ENCODE peak calls at places on chromosomes 7 and 10, in eight cellular contexts. One of them, this sample, is unnamed.

GRCh38 chr10:72084094-72084459 is 4.3 kb downstream of the SPOCK2 start:
- DNase-seq in body of pancreas: no peak
- DNase-seq in H1: no peak
- DNase-seq in heart left ventricle: no peak
- DNase-seq in tibial nerve: no peak
- DNase-seq in lower leg skin: no peak
- DNase-seq in K562: no peak
- DNase-seq in HepG2: no peak
- DNase-seq in this sample: no peak

GRCh38 chr7:16921151-16921550 is 39.4 kb upstream of the AGR3 start:
- DNase-seq in body of pancreas: no peak
- DNase-seq in H1: no peak
- DNase-seq in heart left ventricle: no peak
- DNase-seq in tibial nerve: no peak
- DNase-seq in lower leg skin: no peak
- DNase-seq in K562: no peak
- DNase-seq in HepG2: no peak
- DNase-seq in this sample: no peak

GRCh38 chr10:117429644-117430043 is 54.4 kb upstream of the PDZD8 start:
- DNase-seq in body of pancreas: no peak
- DNase-seq in H1: no peak
- DNase-seq in heart left ventricle: no peak
- DNase-seq in tibial nerve: no peak
- DNase-seq in lower leg skin: no peak
- DNase-seq in K562: no peak
- DNase-seq in HepG2: no peak
- DNase-seq in this sample: no peak

GRCh38 chr7:5501465-5501864 is 77.8 kb upstream of the TNRC18 start:
- DNase-seq in body of pancreas: no peak
- DNase-seq in H1: no peak
- DNase-seq in heart left ventricle: no peak
- DNase-seq in tibial nerve: no peak
- DNase-seq in lower leg skin: no peak
- DNase-seq in K562: no peak
- DNase-seq in HepG2: no peak
- DNase-seq in this sample: peak; percentile 80

GRCh38 chr7:101911011-101911799 is 93.8 kb downstream of the CUX1 start:
- DNase-seq in body of pancreas: no peak
- DNase-seq in H1: no peak
- DNase-seq in heart left ventricle: no peak
- DNase-seq in tibial nerve: no peak
- DNase-seq in lower leg skin: no peak
- DNase-seq in K562: no peak
- DNase-seq in HepG2: no peak
- DNase-seq in this sample: peak; percentile 69

GRCh38 chr7:130420943-130421578 is 19.8 kb downstream of the CEP41 start:
- DNase-seq in body of pancreas: no peak
- DNase-seq in H1: no peak
- DNase-seq in heart left ventricle: no peak
- DNase-seq in tibial nerve: no peak
- DNase-seq in lower leg skin: no peak
- DNase-seq in K562: no peak
- DNase-seq in HepG2: no peak
- DNase-seq in this sample: no peak

GRCh38 chr7:107874605-107875446 is 16.2 kb upstream of the DLD start:
- DNase-seq in body of pancreas: peak; percentile 48
- DNase-seq in H1: no peak
- DNase-seq in heart left ventricle: no peak
- DNase-seq in tibial nerve: peak; percentile 73
- DNase-seq in lower leg skin: peak; percentile 51
- DNase-seq in K562: peak; percentile 74
- DNase-seq in HepG2: peak; percentile 63
- DNase-seq in this sample: no peak

GRCh38 chr10:6497524-6498140 is 82.4 kb downstream of the PRKCQ start:
- DNase-seq in body of pancreas: no peak
- DNase-seq in H1: peak; percentile 14
- DNase-seq in heart left ventricle: no peak
- DNase-seq in tibial nerve: no peak
- DNase-seq in lower leg skin: no peak
- DNase-seq in K562: no peak
- DNase-seq in HepG2: no peak
- DNase-seq in this sample: no peak

GRCh38 chr10:128280271-128280670 is 154.0 kb upstream of the MKI67 start:
- DNase-seq in body of pancreas: no peak
- DNase-seq in H1: no peak
- DNase-seq in heart left ventricle: no peak
- DNase-seq in tibial nerve: no peak
- DNase-seq in lower leg skin: no peak
- DNase-seq in K562: peak; percentile 48
- DNase-seq in HepG2: no peak
- DNase-seq in this sample: no peak

GRCh38 chr7:80634505-80634904 is 3.9 kb upstream of the CD36 start:
- DNase-seq in body of pancreas: no peak
- DNase-seq in H1: no peak
- DNase-seq in heart left ventricle: no peak
- DNase-seq in tibial nerve: peak; percentile 32
- DNase-seq in lower leg skin: no peak
- DNase-seq in K562: no peak
- DNase-seq in HepG2: peak; percentile 74
- DNase-seq in this sample: no peak

GRCh38 chr7:129159539-129159938 is 15.0 kb downstream of the TSPAN33 start:
- DNase-seq in body of pancreas: no peak
- DNase-seq in H1: no peak
- DNase-seq in heart left ventricle: peak; percentile 49
- DNase-seq in tibial nerve: no peak
- DNase-seq in lower leg skin: no peak
- DNase-seq in K562: no peak
- DNase-seq in HepG2: no peak
- DNase-seq in this sample: no peak

GRCh38 chr10:132076578-132077081 is 10.9 kb downstream of the JAKMIP3 start:
- DNase-seq in body of pancreas: no peak
- DNase-seq in H1: no peak
- DNase-seq in heart left ventricle: no peak
- DNase-seq in tibial nerve: no peak
- DNase-seq in lower leg skin: no peak
- DNase-seq in K562: no peak
- DNase-seq in HepG2: no peak
- DNase-seq in this sample: peak; percentile 72

GRCh38 chr7:149561072-149561471 is 63.5 kb upstream of the ZNF746 start:
- DNase-seq in body of pancreas: no peak
- DNase-seq in H1: no peak
- DNase-seq in heart left ventricle: no peak
- DNase-seq in tibial nerve: no peak
- DNase-seq in lower leg skin: no peak
- DNase-seq in K562: no peak
- DNase-seq in HepG2: no peak
- DNase-seq in this sample: no peak

GRCh38 chr7:920351-921070 is 34.0 kb downstream of the ADAP1 start:
- DNase-seq in body of pancreas: peak; percentile 9
- DNase-seq in H1: peak; percentile 44
- DNase-seq in heart left ventricle: peak; percentile 12
- DNase-seq in tibial nerve: no peak
- DNase-seq in lower leg skin: no peak
- DNase-seq in K562: no peak
- DNase-seq in HepG2: no peak
- DNase-seq in this sample: peak; percentile 84

GRCh38 chr10:129323877-129324276 is 143.2 kb upstream of the MGMT start:
- DNase-seq in body of pancreas: no peak
- DNase-seq in H1: no peak
- DNase-seq in heart left ventricle: no peak
- DNase-seq in tibial nerve: no peak
- DNase-seq in lower leg skin: no peak
- DNase-seq in K562: no peak
- DNase-seq in HepG2: no peak
- DNase-seq in this sample: no peak

GRCh38 chr10:43026039-43026973 is 50.6 kb upstream of the RET start:
- DNase-seq in body of pancreas: no peak
- DNase-seq in H1: peak; percentile 82
- DNase-seq in heart left ventricle: no peak
- DNase-seq in tibial nerve: no peak
- DNase-seq in lower leg skin: no peak
- DNase-seq in K562: no peak
- DNase-seq in HepG2: no peak
- DNase-seq in this sample: no peak
- H3K4me3 ChIP-seq in body of pancreas: no peak overlapping the region
- H3K4me3 ChIP-seq in H1: peak overlapping the region; percentile 35
- H3K4me3 ChIP-seq in heart left ventricle: no peak overlapping the region
- H3K4me3 ChIP-seq in tibial nerve: no peak overlapping the region
- H3K4me3 ChIP-seq in lower leg skin: no peak overlapping the region
- H3K4me3 ChIP-seq in K562: no peak overlapping the region
- H3K4me3 ChIP-seq in HepG2: no peak overlapping the region
- H3K4me3 ChIP-seq in this sample: no peak overlapping the region

GRCh38 chr7:123692471-123692877 is 36.8 kb downstream of the LMOD2 start:
- DNase-seq in body of pancreas: no peak
- DNase-seq in H1: peak; percentile 55
- DNase-seq in heart left ventricle: no peak
- DNase-seq in tibial nerve: no peak
- DNase-seq in lower leg skin: no peak
- DNase-seq in K562: peak; percentile 31
- DNase-seq in HepG2: no peak
- DNase-seq in this sample: no peak
- TF ChIP-seq POLR2A in body of pancreas: no peak
- TF ChIP-seq POLR2A in H1: no peak
- TF ChIP-seq POLR2A in heart left ventricle: no peak
- TF ChIP-seq POLR2A in tibial nerve: no peak
- TF ChIP-seq POLR2A in lower leg skin: no peak
- TF ChIP-seq POLR2A in K562: no peak
- TF ChIP-seq POLR2A in HepG2: no peak
- TF ChIP-seq POLR2A in this sample: no peak

DNA sequence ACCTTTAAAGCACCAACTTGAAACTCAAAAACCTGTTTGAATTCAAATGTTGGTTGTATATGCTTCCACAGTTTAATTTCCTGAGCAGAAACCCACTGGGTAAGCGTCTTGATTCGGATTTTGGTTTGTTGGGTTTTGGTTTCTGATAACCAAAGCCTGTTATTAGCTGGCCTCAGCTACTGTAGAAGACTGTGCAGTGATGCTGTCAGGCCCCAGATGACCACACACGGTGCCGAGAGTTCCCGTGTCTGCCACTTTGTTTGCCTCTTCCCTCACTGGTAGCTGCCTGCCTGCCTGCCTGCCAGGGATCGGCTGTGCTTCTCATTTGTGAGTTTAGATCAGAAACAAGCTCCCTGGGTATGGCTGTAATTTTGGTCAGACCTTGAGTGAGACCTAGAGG is 5.6 kb downstream of the MDH2 start:
- DNase-seq in body of pancreas: no peak
- DNase-seq in H1: no peak
- DNase-seq in heart left ventricle: no peak
- DNase-seq in tibial nerve: no peak
- DNase-seq in lower leg skin: no peak
- DNase-seq in K562: no peak
- DNase-seq in HepG2: no peak
- DNase-seq in this sample: no peak
- H3K4me3 ChIP-seq in body of pancreas: no peak overlapping the region
- H3K4me3 ChIP-seq in H1: no peak overlapping the region
- H3K4me3 ChIP-seq in heart left ventricle: no peak overlapping the region
- H3K4me3 ChIP-seq in tibial nerve: no peak overlapping the region
- H3K4me3 ChIP-seq in lower leg skin: no peak overlapping the region
- H3K4me3 ChIP-seq in K562: no peak overlapping the region
- H3K4me3 ChIP-seq in HepG2: no peak overlapping the region
- H3K4me3 ChIP-seq in this sample: no peak overlapping the region

GRCh38 chr7:90760892-90761291 is 164.8 kb downstream of the CDK14 start:
- DNase-seq in body of pancreas: no peak
- DNase-seq in H1: no peak
- DNase-seq in heart left ventricle: no peak
- DNase-seq in tibial nerve: no peak
- DNase-seq in lower leg skin: no peak
- DNase-seq in K562: no peak
- DNase-seq in HepG2: no peak
- DNase-seq in this sample: no peak
- TF ChIP-seq POLR2A in body of pancreas: no peak
- TF ChIP-seq POLR2A in H1: no peak
- TF ChIP-seq POLR2A in heart left ventricle: no peak
- TF ChIP-seq POLR2A in tibial nerve: no peak
- TF ChIP-seq POLR2A in lower leg skin: no peak
- TF ChIP-seq POLR2A in K562: no peak
- TF ChIP-seq POLR2A in HepG2: no peak
- TF ChIP-seq POLR2A in this sample: no peak

DNA sequence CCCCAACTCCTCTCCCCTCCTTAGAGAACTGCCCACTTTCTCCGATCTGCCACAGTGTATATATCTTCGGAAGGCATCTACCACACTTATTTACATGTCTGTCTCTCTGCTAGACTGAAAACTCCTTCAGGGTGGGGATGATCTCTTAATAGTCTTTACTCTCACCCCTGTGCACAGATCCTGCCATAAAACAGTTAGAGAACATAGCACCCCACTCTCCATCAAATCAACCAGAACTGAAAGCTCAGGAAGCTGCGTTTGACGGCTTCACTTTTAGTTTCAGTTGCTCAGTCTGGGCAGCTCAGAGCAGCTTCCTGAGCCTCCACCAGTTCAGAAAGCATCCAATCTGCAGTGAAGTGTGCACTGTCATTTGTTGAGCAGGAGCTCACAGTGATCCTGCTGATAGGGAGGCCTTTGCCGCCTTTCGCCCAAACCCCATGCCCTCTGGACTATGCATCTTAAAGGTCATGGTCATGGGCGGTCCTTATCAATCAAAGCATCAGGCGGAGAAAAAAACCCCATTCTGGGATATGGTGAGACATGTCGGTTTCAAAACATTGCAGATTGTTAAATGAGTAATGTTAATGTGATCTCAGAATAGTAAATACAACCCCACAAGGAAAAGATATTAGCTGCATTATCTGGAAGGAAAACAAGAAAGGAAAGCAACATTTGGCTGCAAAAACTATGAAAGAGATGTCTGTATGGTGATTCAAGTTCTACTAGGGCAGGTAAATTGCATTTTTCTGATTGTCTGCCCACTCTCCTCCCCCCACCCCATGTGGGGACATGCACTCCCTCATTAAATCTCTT is 167.1 kb upstream of the ADO start:
- DNase-seq in body of pancreas: no peak
- DNase-seq in H1: no peak
- DNase-seq in heart left ventricle: no peak
- DNase-seq in tibial nerve: no peak
- DNase-seq in lower leg skin: no peak
- DNase-seq in K562: no peak
- DNase-seq in HepG2: peak; percentile 7
- DNase-seq in this sample: no peak
- H3K4me3 ChIP-seq in body of pancreas: no peak overlapping the region
- H3K4me3 ChIP-seq in H1: no peak overlapping the region
- H3K4me3 ChIP-seq in heart left ventricle: no peak overlapping the region
- H3K4me3 ChIP-seq in tibial nerve: peak overlapping the region; percentile 2
- H3K4me3 ChIP-seq in lower leg skin: no peak overlapping the region
- H3K4me3 ChIP-seq in K562: no peak overlapping the region
- H3K4me3 ChIP-seq in HepG2: no peak overlapping the region
- H3K4me3 ChIP-seq in this sample: peak overlapping the region; percentile 12

DNA sequence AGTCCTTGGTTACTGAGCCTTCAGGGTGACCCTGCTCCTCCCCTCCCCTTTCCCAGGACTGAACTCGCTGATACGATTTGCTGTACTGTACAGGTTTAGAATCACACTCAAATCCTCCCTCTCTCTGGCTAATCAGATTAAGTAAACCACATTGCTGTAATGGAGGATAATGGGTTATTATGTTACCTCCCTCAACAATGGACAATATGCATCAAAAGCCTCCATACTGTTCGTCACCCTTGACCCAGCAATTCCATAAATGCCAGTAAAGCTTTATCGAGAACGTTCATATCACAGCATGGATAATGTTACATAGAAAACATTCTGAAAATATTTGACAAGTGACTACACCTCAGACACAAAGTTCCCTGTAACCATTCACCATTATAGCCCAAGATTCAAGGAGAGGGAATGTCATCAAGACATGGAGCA is 61.7 kb downstream of the FAM107B start:
- DNase-seq in body of pancreas: no peak
- DNase-seq in H1: no peak
- DNase-seq in heart left ventricle: no peak
- DNase-seq in tibial nerve: no peak
- DNase-seq in lower leg skin: no peak
- DNase-seq in K562: no peak
- DNase-seq in HepG2: peak; percentile 24
- DNase-seq in this sample: no peak
- TF ChIP-seq POLR2A in body of pancreas: no peak
- TF ChIP-seq POLR2A in H1: no peak
- TF ChIP-seq POLR2A in heart left ventricle: no peak
- TF ChIP-seq POLR2A in tibial nerve: no peak
- TF ChIP-seq POLR2A in lower leg skin: no peak
- TF ChIP-seq POLR2A in K562: no peak
- TF ChIP-seq POLR2A in HepG2: no peak
- TF ChIP-seq POLR2A in this sample: no peak